ENCODE peak calls at places on chromosomes 1 and 21, in five cellular contexts. B is stimulated activated CD4-positive, alpha-beta T cell treated with anti-CD3 and anti-CD28 coated beads, Interleukin-4, amount 100 ng/mL, for 4 hours; N is NCI-H1105; R is heart right ventricle; U is M059J. G is an unnamed sample.

GRCh38 chr1:6245086-6245868 is 1.3 kb downstream of the HES3 start:
- DNase-seq in U (peak), B (peak), R (peak), N (peak), G (peak)

GRCh38 chr1:6421266-6421665 is 1.5 kb upstream of the HES2 start:
- DNase-seq in U (no peak), B (no peak), N (no peak), R (no peak), G (no peak)

GRCh38 chr21:45615145-45615711 is 28.3 kb upstream of the PCBP3 start:
- DNase-seq in U (no peak), R (no peak), B (peak), N (no peak), G (peak)

GRCh38 chr1:183778006-183778405 is 26.9 kb upstream of the RGL1 start:
- DNase-seq in B (no peak), U (no peak), N (no peak), R (no peak), G (no peak)

GRCh38 chr1:160346953-160347352 is 3.8 kb downstream of the NCSTN start:
- DNase-seq in U (no peak), B (no peak), N (no peak), R (no peak), G (no peak)

GRCh38 chr1:94324168-94324544 is 86.8 kb upstream of the ARHGAP29 start:
- DNase-seq in R (no peak), N (no peak), B (no peak), U (peak), G (no peak)

GRCh38 chr1:25797939-25798338 is 2.1 kb upstream of the SELENON start:
- DNase-seq in N (no peak), B (peak), R (no peak), U (peak), G (no peak)

GRCh38 chr1:15942661-15943514 is 33.0 kb downstream of the ZBTB17 start:
- DNase-seq in U (no peak), B (no peak), R (no peak), N (no peak), G (no peak)

GRCh38 chr1:203274603-203275381 is 30.5 kb upstream of the BTG2 start:
- DNase-seq in U (no peak), B (no peak), R (no peak), N (no peak), G (no peak)

GRCh38 chr1:231059566-231060193 is 19.6 kb upstream of the FAM89A start:
- DNase-seq in R (no peak), N (no peak), U (peak), B (no peak), G (no peak)

GRCh38 chr21:14836950-14837349 is 227.8 kb downstream of the NRIP1 start:
- DNase-seq in N (no peak), U (peak), B (no peak), R (no peak), G (no peak)

GRCh38 chr1:43237131-43237530 is 32.7 kb upstream of the TMEM125 start:
- DNase-seq in U (no peak), R (no peak), N (no peak), B (no peak), G (no peak)

GRCh38 chr1:53326598-53327182 is 1.2 kb downstream of the LRP8 start:
- DNase-seq in B (no peak), N (peak), U (peak), R (no peak), G (no peak)

GRCh38 chr1:9705337-9706098 is 54.0 kb downstream of the PIK3CD start:
- DNase-seq in U (peak), B (no peak), R (no peak), N (no peak), G (no peak)

GRCh38 chr1:208298593-208299233 is 54.5 kb upstream of the PLXNA2 start:
- DNase-seq in U (no peak), B (no peak), R (no peak), N (peak), G (no peak)

GRCh38 chr1:92755541-92756351 is 29.2 kb downstream of the EVI5 start:
- DNase-seq in N (no peak), B (no peak), U (no peak), R (peak), G (no peak)

GRCh38 chr1:26949266-26949925 is 10.9 kb downstream of the KDF1 start:
- DNase-seq in U (peak), N (no peak), R (peak), B (no peak), G (no peak)

GRCh38 chr1:37720231-37721130 is 28.2 kb downstream of the CDCA8 start:
- DNase-seq in B (no peak), R (no peak), U (no peak), N (no peak), G (no peak)

GRCh38 chr1:159408862-159409400 is 23.1 kb upstream of the OR10J4 start:
- DNase-seq in U (no peak), B (no peak), N (no peak), R (no peak), G (no peak)

GRCh38 chr1:171655215-171656116 is 3.0 kb upstream of the MYOC start:
- DNase-seq in R (peak), B (peak), U (peak), N (no peak), G (peak)

GRCh38 chr1:69421286-69421685 is 146.4 kb upstream of the LRRC7 start:
- DNase-seq in B (no peak), R (no peak), N (no peak), U (peak), G (no peak)

GRCh38 chr1:24108334-24109165 is 3.4 kb downstream of the MYOM3 start:
- DNase-seq in N (no peak), U (peak), B (no peak), R (no peak), G (no peak)

GRCh38 chr1:233673947-233674431 is 60.1 kb downstream of the KCNK1 start:
- DNase-seq in U (peak), B (no peak), N (no peak), R (no peak), G (no peak)

GRCh38 chr1:22318279-22318983 is 133.2 kb upstream of the ZBTB40 start:
- DNase-seq in B (no peak), U (peak), N (peak), R (no peak), G (no peak)

GRCh38 chr21:45975017-45975595 is 6.5 kb upstream of the COL6A1 start:
- DNase-seq in N (no peak), R (peak), U (peak), B (no peak), G (no peak)

GRCh38 chr1:20194224-20194623 is 7.9 kb upstream of the PLA2G2C start:
- DNase-seq in N (no peak), B (no peak), U (peak), R (no peak), G (no peak)